ENCODE peak calls at places on chromosome 10, in six cellular contexts. H is transverse colon, Y is AG04450, I is cardiac fibroblast, W is GM12865, V is left lung. P is an unnamed sample.

GRCh38 chr10:5555881-5556280 is 31.1 kb downstream of the CALML3 start:
- DNase-seq in H (no peak), Y (no peak), I (no peak), W (no peak), V (no peak), P (no peak)

GRCh38 chr10:95391570-95392249 is 100.9 kb upstream of the PDLIM1 start:
- DNase-seq in H (no peak), Y (peak; percentile 7), I (peak; percentile 63), W (peak; percentile 48), V (no peak), P (peak; percentile 25)

GRCh38 chr10:60778214-60778977 is at the start of gene CDK1:
- DNase-seq in H (peak; percentile 96), Y (peak; percentile 96), I (peak; percentile 99), W (peak; percentile 98), V (peak; percentile 98), P (peak; percentile 99)

GRCh38 chr10:24680647-24681475 is 42.8 kb downstream of the ARHGAP21 start:
- DNase-seq in H (no peak), Y (no peak), I (peak; percentile 65), W (no peak), V (no peak), P (peak; percentile 36)

GRCh38 chr10:44965651-44966097 is 6.1 kb downstream of the RASSF4 start:
- DNase-seq in H (no peak), Y (no peak), I (no peak), W (peak; percentile 79), V (no peak), P (no peak)

GRCh38 chr10:123141791-123142700 is 5.9 kb upstream of the HMX2 start:
- DNase-seq in H (no peak), Y (no peak), I (no peak), W (no peak), V (no peak), P (no peak)

GRCh38 chr10:89591796-89592271 is 53.2 kb downstream of the PANK1 start:
- DNase-seq in H (no peak), Y (no peak), I (peak; percentile 68), W (no peak), V (peak; percentile 52), P (no peak)

GRCh38 chr10:101215397-101216206 is 13.7 kb downstream of the LBX1 start:
- DNase-seq in H (no peak), Y (no peak), I (no peak), W (no peak), V (no peak), P (no peak)

GRCh38 chr10:126839094-126839761 is 66.0 kb upstream of the DOCK1 start:
- DNase-seq in H (peak; percentile 73), Y (no peak), I (no peak), W (no peak), V (peak; percentile 57), P (no peak)

GRCh38 chr10:132881186-132881920 is 61.0 kb downstream of the CFAP46 start:
- DNase-seq in H (no peak), Y (no peak), I (no peak), W (no peak), V (peak; percentile 13), P (no peak)

GRCh38 chr10:3064423-3064822 is 2.9 kb upstream of the PFKP start:
- DNase-seq in H (no peak), Y (no peak), I (no peak), W (no peak), V (no peak), P (no peak)

GRCh38 chr10:15483215-15483970 is 112.3 kb upstream of the FAM171A1 start:
- DNase-seq in H (no peak), Y (no peak), I (no peak), W (no peak), V (no peak), P (no peak)

GRCh38 chr10:69919250-69919649 is 117.5 kb downstream of the COL13A1 start:
- DNase-seq in H (no peak), Y (no peak), I (no peak), W (no peak), V (no peak), P (no peak)

GRCh38 chr10:69914373-69915268 is 112.9 kb downstream of the COL13A1 start:
- DNase-seq in H (peak; percentile 78), Y (peak; percentile 39), I (peak; percentile 78), W (peak; percentile 63), V (peak; percentile 63), P (peak; percentile 66)

GRCh38 chr10:69916133-69916532 is 114.4 kb downstream of the COL13A1 start:
- DNase-seq in H (no peak), Y (no peak), I (no peak), W (no peak), V (no peak), P (no peak)

GRCh38 chr10:69913586-69913985 is 111.9 kb downstream of the COL13A1 start:
- DNase-seq in H (no peak), Y (no peak), I (no peak), W (no peak), V (no peak), P (no peak)

DNA sequence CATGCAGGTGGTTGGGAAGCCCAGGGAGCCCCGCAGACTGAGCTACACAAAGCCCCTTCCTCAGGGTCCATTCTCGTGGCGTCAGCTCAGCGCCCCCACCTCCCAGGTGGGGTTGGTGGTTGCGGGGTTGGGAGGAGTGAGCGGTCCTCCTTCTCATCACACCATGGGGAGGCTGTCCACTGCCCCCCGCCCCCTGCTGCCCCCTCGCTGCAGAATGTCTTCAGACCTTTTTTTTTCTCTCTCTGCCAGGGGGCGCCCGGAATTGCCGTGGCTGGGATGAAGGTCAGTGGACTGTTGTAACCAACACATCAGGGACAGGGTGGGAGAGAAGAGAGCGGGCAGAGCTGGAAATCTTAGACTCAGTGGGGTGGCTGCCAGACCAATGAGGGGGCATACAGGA is 116.3 kb downstream of the COL13A1 start:
- DNase-seq in H (no peak), Y (no peak), I (no peak), W (no peak), V (no peak), P (no peak)
- TF ChIP-seq CTCF in H (no peak), Y (no peak), I (no peak), W (no peak), V (no peak), P (no peak)

DNA sequence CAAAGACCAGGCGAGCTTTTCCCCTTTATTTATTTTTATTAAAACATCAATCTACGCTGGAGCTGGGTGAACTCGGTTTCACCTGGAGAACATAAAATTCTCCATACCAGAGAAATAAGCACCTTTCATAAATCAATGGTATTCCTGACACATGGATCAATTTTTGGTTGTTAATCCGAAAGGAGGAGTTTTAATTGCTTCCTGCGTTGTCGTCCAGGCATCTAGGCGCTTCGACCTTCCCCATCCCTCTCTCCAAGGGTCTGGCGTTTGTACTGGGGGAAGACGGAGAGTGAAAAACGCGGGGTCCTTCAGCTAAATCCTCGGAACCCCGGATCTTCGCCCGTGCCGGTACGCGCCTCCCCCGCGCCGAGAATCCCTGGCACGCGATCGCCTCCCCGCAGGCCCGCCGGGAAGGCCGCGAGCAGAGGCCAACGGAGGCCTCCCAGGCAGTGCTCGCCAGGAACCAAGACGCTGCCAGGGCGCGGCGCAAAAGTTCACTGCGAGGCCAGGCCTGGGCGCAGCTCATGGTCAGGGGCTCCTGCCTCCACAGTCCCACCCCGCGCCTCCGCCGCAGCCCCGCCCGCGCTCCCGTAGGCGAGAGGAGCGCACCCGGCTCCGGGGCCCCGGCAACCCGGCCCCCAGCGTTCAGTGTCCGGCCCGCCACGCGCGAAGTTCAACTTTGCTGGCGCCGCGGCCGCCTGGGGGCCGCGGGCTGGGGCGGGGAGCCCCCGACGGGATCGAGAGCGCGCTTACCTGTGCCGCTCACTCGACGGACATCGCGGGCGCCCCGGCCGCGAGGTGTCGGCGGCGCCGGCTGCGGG is 8.3 kb upstream of the EBF3 start:
- DNase-seq in H (no peak), Y (no peak), I (peak; percentile 39), W (no peak), V (no peak), P (no peak)
- TF ChIP-seq CTCF in H (no peak), Y (no peak), I (no peak), W (no peak), V (no peak), P (no peak)

GRCh38 chr10:78406648-78407008 is 373.0 kb downstream of the RPS24 start:
- DNase-seq in H (no peak), Y (no peak), I (no peak), W (no peak), V (no peak), P (no peak)

GRCh38 chr10:78407009-78407711 is 373.5 kb downstream of the RPS24 start:
- DNase-seq in H (peak; percentile 85), Y (peak; percentile 88), I (peak; percentile 96), W (peak; percentile 87), V (peak; percentile 89), P (peak; percentile 90)

GRCh38 chr10:78405231-78405630 is 371.6 kb downstream of the RPS24 start:
- DNase-seq in H (no peak), Y (no peak), I (no peak), W (no peak), V (no peak), P (no peak)

GRCh38 chr10:78404296-78404695 is 370.6 kb downstream of the RPS24 start:
- DNase-seq in H (no peak), Y (no peak), I (no peak), W (no peak), V (no peak), P (no peak)

DNA sequence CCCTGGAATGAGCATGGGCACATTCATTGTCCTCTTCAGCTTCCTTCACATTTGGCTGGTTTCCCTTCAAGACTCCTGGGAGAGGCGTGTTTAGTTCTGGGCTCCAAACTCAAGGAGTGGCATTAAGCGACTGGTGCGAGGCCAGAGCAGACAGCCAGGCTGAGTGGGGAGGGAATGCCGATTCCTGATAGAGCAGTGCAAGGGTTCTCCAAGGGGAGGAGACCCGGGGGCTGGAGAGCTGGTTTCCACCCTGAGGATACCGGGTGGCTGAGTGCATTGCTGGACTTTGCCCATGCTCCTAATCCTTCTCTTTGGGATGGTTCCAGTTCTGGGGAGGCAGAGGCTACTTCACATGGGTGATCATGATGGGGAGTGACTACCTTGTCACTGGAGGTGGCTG is 372.1 kb downstream of the RPS24 start:
- DNase-seq in H (no peak), Y (no peak), I (no peak), W (no peak), V (no peak), P (no peak)
- TF ChIP-seq CTCF in H (no peak), Y (no peak), I (no peak), W (no peak), V (no peak), P (no peak)

GRCh38 chr10:75260990-75261389 is 25.2 kb upstream of the COMTD1 start:
- DNase-seq in H (no peak), Y (no peak), I (no peak), W (no peak), V (no peak), P (no peak)
- TF ChIP-seq CTCF in H (no peak), Y (no peak), I (no peak), W (no peak), V (no peak), P (no peak)

P was measured in MCF 10A.